ENCODE peak calls at places on chromosomes 5 and 9, in ten cellular contexts. A, P, K, U, Y, X, W, Q, J and R are unnamed samples.
A peak's percentile ranks its signal among the peaks of the same experiment; 100 is the strongest.

GRCh38 chr5:143376911-143377838 is 26.3 kb downstream of the NR3C1 start:
- DNase-seq in J (no peak), X (no peak), P (no peak), Y (no peak), W (no peak), K (no peak), U (peak; percentile 59), Q (no peak), A (no peak), R (no peak)

GRCh38 chr9:24832307-24832706 is 286.6 kb upstream of the IZUMO3 start:
- DNase-seq in P (no peak), U (no peak), J (no peak), Q (no peak), Y (no peak), K (no peak), A (no peak), W (peak; percentile 0), X (no peak), R (peak; percentile 25)

GRCh38 chr5:56251918-56252553 is 18.9 kb upstream of the ANKRD55 start:
- DNase-seq in W (no peak), K (no peak), U (peak; percentile 43), A (no peak), X (no peak), J (no peak), Y (no peak), P (no peak), Q (no peak), R (no peak)

GRCh38 chr9:5326187-5326586 is 13.5 kb downstream of the RLN1 start:
- DNase-seq in X (no peak), P (no peak), K (no peak), Q (no peak), U (no peak), J (no peak), A (no peak), Y (no peak), W (no peak), R (no peak)

GRCh38 chr9:114889802-114890224 is 40.6 kb downstream of the TNFSF8 start:
- DNase-seq in W (no peak), A (no peak), Y (peak; percentile 52), U (peak; percentile 9), K (no peak), Q (no peak), P (no peak), X (no peak), J (no peak), R (no peak)

GRCh38 chr5:69129413-69129812 is 35.6 kb downstream of the SLC30A5 start:
- DNase-seq in A (no peak), J (no peak), U (peak; percentile 89), Q (no peak), P (no peak), X (no peak), K (no peak), W (no peak), Y (no peak), R (no peak)

GRCh38 chr5:72552041-72552557 is 44.9 kb upstream of the ZNF366 start:
- DNase-seq in U (peak; percentile 85), P (no peak), K (no peak), Y (no peak), J (no peak), W (no peak), A (no peak), X (no peak), Q (no peak), R (no peak)

GRCh38 chr5:18216016-18216415 is 581.8 kb downstream of the TAF11L14 start:
- DNase-seq in X (no peak), A (no peak), J (no peak), Y (no peak), P (no peak), Q (no peak), K (no peak), U (no peak), W (no peak), R (no peak)

GRCh38 chr5:130549884-130550552 is 615.0 kb downstream of the HINT1 start:
- DNase-seq in X (no peak), W (no peak), J (no peak), K (no peak), A (no peak), P (no peak), U (peak; percentile 83), Y (no peak), Q (no peak), R (no peak)

GRCh38 chr5:66989286-66989685 is 207.3 kb downstream of the CD180 start:
- DNase-seq in X (no peak), K (no peak), A (no peak), Y (no peak), U (peak; percentile 88), J (no peak), P (no peak), Q (no peak), W (no peak), R (no peak)

GRCh38 chr5:78574731-78575161 is 73.8 kb downstream of the LHFPL2 start:
- DNase-seq in A (no peak), Q (peak; percentile 37), J (no peak), P (no peak), W (no peak), K (no peak), U (peak; percentile 76), Y (no peak), X (no peak), R (no peak)

GRCh38 chr5:106163233-106163632 is 1507.5 kb downstream of the EFNA5 start:
- DNase-seq in Y (no peak), Q (no peak), U (no peak), P (no peak), X (no peak), K (no peak), A (no peak), W (no peak), J (no peak), R (no peak)

GRCh38 chr5:14501353-14502162 is 80.0 kb upstream of the OTULINL start:
- DNase-seq in U (no peak), A (no peak), J (no peak), X (no peak), Y (no peak), K (no peak), W (no peak), Q (no peak), P (no peak), R (no peak)

GRCh38 chr9:97850746-97851449 is 2.1 kb upstream of the FOXE1 start:
- DNase-seq in K (no peak), Q (no peak), J (no peak), Y (no peak), U (no peak), P (no peak), W (no peak), X (no peak), A (no peak), R (no peak)